ENCODE peak calls at places on chromosome 3, in five cellular contexts. One of them, this sample, is unnamed.

GRCh38 chr3:98806583-98806982 is 43.4 kb downstream of the ST3GAL6 start:
- DNase-seq in spleen: no peak
- DNase-seq in OCI-LY7: no peak
- DNase-seq in thoracic aorta: no peak
- DNase-seq in ovary: no peak
- DNase-seq in this sample: no peak

GRCh38 chr3:31567036-31567435 is 34.3 kb downstream of the STT3B start:
- DNase-seq in OCI-LY7: peak; percentile 44
- DNase-seq in spleen: no peak
- DNase-seq in ovary: no peak
- DNase-seq in thoracic aorta: no peak
- DNase-seq in this sample: no peak

GRCh38 chr3:64190517-64191515 is 34.5 kb downstream of the PRICKLE2 start:
- DNase-seq in thoracic aorta: no peak
- DNase-seq in ovary: no peak
- DNase-seq in spleen: no peak
- DNase-seq in OCI-LY7: no peak
- DNase-seq in this sample: no peak

GRCh38 chr3:56782900-56783299 is 18.8 kb downstream of the ARHGEF3 start:
- DNase-seq in thoracic aorta: no peak
- DNase-seq in spleen: no peak
- DNase-seq in ovary: no peak
- DNase-seq in OCI-LY7: no peak
- DNase-seq in this sample: no peak

GRCh38 chr3:139173372-139174108 is 128.8 kb upstream of the PRR23C start:
- DNase-seq in thoracic aorta: no peak
- DNase-seq in ovary: peak; percentile 47
- DNase-seq in spleen: no peak
- DNase-seq in OCI-LY7: no peak
- DNase-seq in this sample: no peak

GRCh38 chr3:40120816-40121215 is 188.7 kb upstream of the EIF1B start:
- DNase-seq in thoracic aorta: no peak
- DNase-seq in spleen: no peak
- DNase-seq in OCI-LY7: no peak
- DNase-seq in ovary: no peak
- DNase-seq in this sample: no peak

GRCh38 chr3:16485024-16485992 is 28.2 kb downstream of the RFTN1 start:
- DNase-seq in thoracic aorta: no peak
- DNase-seq in spleen: no peak
- DNase-seq in OCI-LY7: no peak
- DNase-seq in ovary: no peak
- DNase-seq in this sample: no peak

GRCh38 chr3:72265250-72265649 is 480.3 kb upstream of the PROK2 start:
- DNase-seq in OCI-LY7: peak; percentile 41
- DNase-seq in spleen: no peak
- DNase-seq in ovary: no peak
- DNase-seq in thoracic aorta: no peak
- DNase-seq in this sample: no peak

GRCh38 chr3:149603126-149604074 is 54.4 kb downstream of the WWTR1 start:
- DNase-seq in thoracic aorta: no peak
- DNase-seq in spleen: no peak
- DNase-seq in OCI-LY7: no peak
- DNase-seq in ovary: no peak
- DNase-seq in this sample: no peak

GRCh38 chr3:6113338-6113737 is 747.6 kb upstream of the GRM7 start:
- DNase-seq in ovary: no peak
- DNase-seq in thoracic aorta: no peak
- DNase-seq in spleen: no peak
- DNase-seq in OCI-LY7: no peak
- DNase-seq in this sample: no peak

GRCh38 chr3:134650431-134651346 is at the start of gene KY:
- DNase-seq in thoracic aorta: no peak
- DNase-seq in spleen: no peak
- DNase-seq in ovary: peak; percentile 77
- DNase-seq in OCI-LY7: no peak
- DNase-seq in this sample: peak; percentile 73

GRCh38 chr3:158727499-158728377 is 4.5 kb downstream of the RARRES1 start:
- DNase-seq in ovary: no peak
- DNase-seq in OCI-LY7: peak; percentile 68
- DNase-seq in thoracic aorta: no peak
- DNase-seq in spleen: no peak
- DNase-seq in this sample: peak; percentile 79

GRCh38 chr3:56858331-56858730 is 56.6 kb upstream of the ARHGEF3 start:
- DNase-seq in OCI-LY7: no peak
- DNase-seq in spleen: no peak
- DNase-seq in thoracic aorta: no peak
- DNase-seq in ovary: no peak
- DNase-seq in this sample: no peak

GRCh38 chr3:156359337-156359736 is 195.6 kb downstream of the SSR3 start:
- DNase-seq in thoracic aorta: no peak
- DNase-seq in spleen: no peak
- DNase-seq in OCI-LY7: no peak
- DNase-seq in ovary: no peak
- DNase-seq in this sample: no peak

GRCh38 chr3:187946981-187947380 is 201.7 kb upstream of the BCL6 start:
- DNase-seq in ovary: no peak
- DNase-seq in thoracic aorta: no peak
- DNase-seq in spleen: no peak
- DNase-seq in OCI-LY7: peak; percentile 71
- DNase-seq in this sample: no peak

GRCh38 chr3:37768107-37768809 is 93.4 kb upstream of the CTDSPL start:
- DNase-seq in spleen: no peak
- DNase-seq in ovary: no peak
- DNase-seq in thoracic aorta: no peak
- DNase-seq in OCI-LY7: no peak
- DNase-seq in this sample: no peak

GRCh38 chr3:125062904-125063618 is 7.3 kb upstream of the HEG1 start:
- DNase-seq in thoracic aorta: no peak
- DNase-seq in spleen: no peak
- DNase-seq in OCI-LY7: no peak
- DNase-seq in ovary: peak; percentile 46
- DNase-seq in this sample: peak; percentile 83

GRCh38 chr3:193317901-193318300 is 60.7 kb downstream of the ATP13A5 start:
- DNase-seq in thoracic aorta: no peak
- DNase-seq in OCI-LY7: no peak
- DNase-seq in spleen: no peak
- DNase-seq in ovary: no peak
- DNase-seq in this sample: no peak

GRCh38 chr3:119034256-119035013 is at the start of gene IGSF11:
- DNase-seq in thoracic aorta: no peak
- DNase-seq in ovary: peak; percentile 89
- DNase-seq in OCI-LY7: peak; percentile 26
- DNase-seq in spleen: peak; percentile 83
- DNase-seq in this sample: no peak

GRCh38 chr3:126337980-126338651 is 19.1 kb downstream of the KLF15 start:
- DNase-seq in ovary: peak; percentile 23
- DNase-seq in OCI-LY7: no peak
- DNase-seq in spleen: peak; percentile 63
- DNase-seq in thoracic aorta: no peak
- DNase-seq in this sample: peak; percentile 57

GRCh38 chr3:115658032-115658336 is 34.7 kb downstream of the GAP43 start:
- DNase-seq in spleen: no peak
- DNase-seq in thoracic aorta: no peak
- DNase-seq in OCI-LY7: no peak
- DNase-seq in ovary: no peak
- DNase-seq in this sample: no peak

GRCh38 chr3:30167511-30168135 is 438.8 kb upstream of the TGFBR2 start:
- DNase-seq in OCI-LY7: no peak
- DNase-seq in thoracic aorta: no peak
- DNase-seq in spleen: no peak
- DNase-seq in ovary: no peak
- DNase-seq in this sample: no peak

GRCh38 chr3:125381743-125382142 is 6.6 kb upstream of the ZNF148 start:
- DNase-seq in thoracic aorta: no peak
- DNase-seq in spleen: no peak
- DNase-seq in ovary: no peak
- DNase-seq in OCI-LY7: peak; percentile 47
- DNase-seq in this sample: no peak

GRCh38 chr3:127777332-127777731 is 45.0 kb downstream of the MGLL start:
- DNase-seq in spleen: peak; percentile 4
- DNase-seq in ovary: no peak
- DNase-seq in thoracic aorta: no peak
- DNase-seq in OCI-LY7: no peak
- DNase-seq in this sample: no peak

GRCh38 chr3:39501982-39502837 is 34.7 kb downstream of the MOBP start:
- DNase-seq in spleen: no peak
- DNase-seq in ovary: no peak
- DNase-seq in thoracic aorta: no peak
- DNase-seq in OCI-LY7: no peak
- DNase-seq in this sample: no peak

GRCh38 chr3:123422457-123422856 is 26.4 kb downstream of the ADCY5 start:
- DNase-seq in spleen: no peak
- DNase-seq in OCI-LY7: no peak
- DNase-seq in ovary: no peak
- DNase-seq in thoracic aorta: no peak
- DNase-seq in this sample: no peak

GRCh38 chr3:96209703-96210102 is 604.7 kb upstream of the EPHA6 start:
- DNase-seq in ovary: no peak
- DNase-seq in thoracic aorta: no peak
- DNase-seq in spleen: no peak
- DNase-seq in OCI-LY7: no peak
- DNase-seq in this sample: no peak

GRCh38 chr3:171781711-171782127 is 28.6 kb downstream of the PLD1 start:
- DNase-seq in spleen: no peak
- DNase-seq in thoracic aorta: no peak
- DNase-seq in OCI-LY7: no peak
- DNase-seq in ovary: no peak
- DNase-seq in this sample: no peak

GRCh38 chr3:153277029-153277428 is 115.0 kb downstream of the RAP2B start:
- DNase-seq in spleen: no peak
- DNase-seq in thoracic aorta: no peak
- DNase-seq in OCI-LY7: no peak
- DNase-seq in ovary: no peak
- DNase-seq in this sample: no peak

DNA sequence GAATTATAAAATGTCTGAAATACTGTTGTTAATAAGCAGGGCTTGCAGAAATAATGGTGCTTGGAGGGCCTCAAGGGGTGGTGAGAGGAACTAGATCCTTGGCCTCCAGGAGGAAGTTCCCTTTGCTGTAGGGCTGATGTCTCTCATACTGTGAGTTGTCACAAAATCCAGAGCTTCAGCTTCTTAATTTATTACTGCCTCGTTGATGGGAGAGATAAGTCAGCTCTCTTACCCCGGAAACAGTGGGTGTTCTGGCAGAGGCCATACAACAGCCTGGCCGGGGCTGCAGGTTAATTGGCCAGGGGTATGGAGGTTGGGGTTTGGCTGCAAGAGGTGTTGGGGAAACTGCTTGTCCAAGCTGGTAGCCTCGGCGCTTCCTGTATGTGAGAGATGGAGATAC is 15.5 kb downstream of the MAPKAPK3 start:
- DNase-seq in OCI-LY7: no peak
- DNase-seq in spleen: no peak
- DNase-seq in thoracic aorta: no peak
- DNase-seq in ovary: no peak
- DNase-seq in this sample: no peak
- TF ChIP-seq CTCF in OCI-LY7: peak; percentile 20
- TF ChIP-seq CTCF in spleen: no peak
- TF ChIP-seq CTCF in thoracic aorta: no peak
- TF ChIP-seq CTCF in ovary: no peak
- TF ChIP-seq CTCF in this sample: no peak

GRCh38 chr3:102193255-102193654 is 241.6 kb upstream of the ZPLD1 start:
- DNase-seq in spleen: no peak
- DNase-seq in ovary: no peak
- DNase-seq in OCI-LY7: no peak
- DNase-seq in thoracic aorta: no peak
- DNase-seq in this sample: no peak
- H3K4me1 ChIP-seq in spleen: no peaks in the 10 kb centered on the region
- H3K4me1 ChIP-seq in ovary: peaks cover 4% of the 10 kb centered on the region
- H3K4me1 ChIP-seq in OCI-LY7: no peaks in the 10 kb centered on the region
- H3K4me1 ChIP-seq in thoracic aorta: peaks cover 14% of the 10 kb centered on the region
- H3K4me1 ChIP-seq in this sample: no peaks in the 10 kb centered on the region

DNA sequence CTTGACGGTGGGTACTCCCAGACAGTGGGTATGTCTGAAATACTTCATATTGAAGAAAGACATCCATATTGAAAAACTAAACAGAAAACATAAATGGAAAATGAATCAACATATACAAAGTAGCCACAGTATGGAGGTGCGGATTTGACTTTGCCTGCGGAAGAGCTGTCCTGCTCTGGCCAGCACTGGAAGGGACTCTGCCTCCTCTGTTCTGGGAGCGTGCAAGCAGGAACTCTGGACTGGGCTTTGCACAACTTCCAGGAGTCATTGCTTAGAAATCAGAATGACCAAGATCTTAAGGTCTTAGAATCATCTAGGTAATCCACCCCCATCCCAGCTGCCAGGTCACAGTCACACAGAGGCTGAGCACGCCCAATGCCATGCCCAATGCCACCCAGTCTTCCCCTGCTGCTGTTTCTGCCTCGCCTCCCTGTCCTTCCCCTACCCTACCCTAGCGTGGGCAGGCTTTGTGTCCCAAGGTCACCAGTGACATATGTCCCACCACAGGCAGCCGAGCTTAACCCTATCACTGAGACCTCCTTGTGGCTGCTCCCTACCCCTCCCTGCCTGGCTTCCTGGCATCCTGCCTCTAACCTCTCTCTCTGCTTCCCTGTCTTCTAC is 36.3 kb downstream of the CDC25A start:
- DNase-seq in thoracic aorta: no peak
- DNase-seq in spleen: no peak
- DNase-seq in OCI-LY7: no peak
- DNase-seq in ovary: no peak
- DNase-seq in this sample: no peak
- H3K27ac ChIP-seq in thoracic aorta: no peak overlapping the region
- H3K27ac ChIP-seq in spleen: peak overlapping the region; percentile 51
- H3K27ac ChIP-seq in OCI-LY7: no peak overlapping the region
- H3K27ac ChIP-seq in ovary: no peak overlapping the region
- H3K27ac ChIP-seq in this sample: peak overlapping the region; percentile 74

GRCh38 chr3:184335291-184335660 is 2.1 kb upstream of the FAM131A start:
- DNase-seq in spleen: no peak
- DNase-seq in ovary: no peak
- DNase-seq in thoracic aorta: no peak
- DNase-seq in OCI-LY7: no peak
- DNase-seq in this sample: no peak

GRCh38 chr3:184334470-184335158 is 2.8 kb upstream of the FAM131A start:
- DNase-seq in ovary: no peak
- DNase-seq in thoracic aorta: no peak
- DNase-seq in spleen: no peak
- DNase-seq in OCI-LY7: no peak
- DNase-seq in this sample: no peak

GRCh38 chr3:184337315-184337714 is at the start of gene FAM131A:
- DNase-seq in OCI-LY7: no peak
- DNase-seq in spleen: no peak
- DNase-seq in thoracic aorta: peak; percentile 67
- DNase-seq in ovary: peak; percentile 75
- DNase-seq in this sample: peak; percentile 95

GRCh38 chr3:184336484-184337230 is 743 bp upstream of the FAM131A start:
- DNase-seq in spleen: no peak
- DNase-seq in ovary: no peak
- DNase-seq in thoracic aorta: no peak
- DNase-seq in OCI-LY7: peak; percentile 17
- DNase-seq in this sample: peak; percentile 77

GRCh38 chr3:184335661-184336483 is 1.5 kb upstream of the FAM131A start:
- DNase-seq in thoracic aorta: peak; percentile 38
- DNase-seq in OCI-LY7: peak; percentile 78
- DNase-seq in spleen: peak; percentile 96
- DNase-seq in ovary: peak; percentile 95
- DNase-seq in this sample: peak; percentile 93
- TF ChIP-seq CTCF in thoracic aorta: no peak
- TF ChIP-seq CTCF in OCI-LY7: no peak
- TF ChIP-seq CTCF in spleen: no peak
- TF ChIP-seq CTCF in ovary: no peak
- TF ChIP-seq CTCF in this sample: no peak